ENCODE peak calls at places on chromosomes 13 and 19, in seven cellular contexts. I is BE2C, P is fibroblast of the aortic adventitia, E is nephron progenitor cell, K is OCI-LY7, W is fibroblast of lung, O is upper lobe of right lung. S is an unnamed sample.

GRCh38 chr13:34719060-34719875 is 222.8 kb upstream of the NBEA start:
- DNase-seq in I (no peak), P (no peak), E (no peak), K (no peak), W (no peak), O (no peak), S (no peak)

GRCh38 chr19:2246801-2247361 is 2.2 kb upstream of the AMH start:
- DNase-seq in I (no peak), P (peak), E (no peak), K (no peak), W (peak), O (no peak), S (no peak)

GRCh38 chr19:660793-661426 is 2.1 kb downstream of the RNF126 start:
- DNase-seq in I (no peak), P (no peak), E (no peak), K (no peak), W (no peak), O (no peak), S (no peak)

GRCh38 chr19:2054763-2055162 is 3.7 kb upstream of the MKNK2 start:
- DNase-seq in I (no peak), P (no peak), E (no peak), K (peak), W (no peak), O (no peak), S (no peak)

GRCh38 chr19:54449701-54450069 is 686 bp downstream of the LENG8 start:
- DNase-seq in I (no peak), P (peak), E (no peak), K (no peak), W (peak), O (no peak), S (no peak)

GRCh38 chr13:50387124-50387581 is 371.9 kb downstream of the KCNRG start:
- DNase-seq in I (peak), P (peak), E (peak), K (peak), W (peak), O (peak), S (no peak)

GRCh38 chr19:55152017-55152416 is 3.0 kb upstream of the TNNT1 start:
- DNase-seq in I (no peak), P (no peak), E (no peak), K (peak), W (no peak), O (no peak), S (no peak)

GRCh38 chr13:23558675-23559536 is 11.3 kb upstream of the TNFRSF19 start:
- DNase-seq in I (peak), P (peak), E (no peak), K (no peak), W (peak), O (peak), S (no peak)

GRCh38 chr19:9075064-9075964 is 11.5 kb upstream of the OR1M1 start:
- DNase-seq in I (peak), P (peak), E (peak), K (no peak), W (peak), O (peak), S (peak)

GRCh38 chr19:34274827-34275625 is 20.7 kb downstream of the GARRE1 start:
- DNase-seq in I (no peak), P (peak), E (no peak), K (no peak), W (peak), O (no peak), S (peak)

GRCh38 chr19:29211562-29212416 is 1.2 kb downstream of the UQCRFS1 start:
- DNase-seq in I (no peak), P (peak), E (no peak), K (no peak), W (peak), O (no peak), S (no peak)

GRCh38 chr13:47112205-47112896 is 215.5 kb upstream of the HTR2A start:
- DNase-seq in I (no peak), P (no peak), E (no peak), K (no peak), W (no peak), O (no peak), S (no peak)

GRCh38 chr19:39995794-39996193 is 1.1 kb upstream of the ZNF546 start:
- DNase-seq in I (no peak), P (peak), E (no peak), K (no peak), W (no peak), O (no peak), S (no peak)

GRCh38 chr19:51246153-51246552 is 4.7 kb upstream of the SIGLECL1 start:
- DNase-seq in I (no peak), P (no peak), E (no peak), K (no peak), W (no peak), O (no peak), S (no peak)

GRCh38 chr19:6717441-6717971 is 2.9 kb downstream of the C3 start:
- DNase-seq in I (no peak), P (no peak), E (no peak), K (no peak), W (peak), O (no peak), S (no peak)

GRCh38 chr13:78022164-78022877 is 103.7 kb upstream of the EDNRB start:
- DNase-seq in I (no peak), P (peak), E (no peak), K (peak), W (peak), O (no peak), S (no peak)

GRCh38 chr19:6826281-6826920 is 53.9 kb downstream of the VAV1 start:
- DNase-seq in I (no peak), P (no peak), E (no peak), K (no peak), W (no peak), O (no peak), S (no peak)

GRCh38 chr13:46516624-46517318 is 36.2 kb upstream of the LRCH1 start:
- DNase-seq in I (no peak), P (peak), E (no peak), K (no peak), W (no peak), O (no peak), S (no peak)

GRCh38 chr13:42876810-42877550 is 95.6 kb downstream of the FAM216B start:
- DNase-seq in I (no peak), P (peak), E (no peak), K (no peak), W (peak), O (no peak), S (no peak)

GRCh38 chr13:95552539-95553270 is at the start of gene CLDN10:
- DNase-seq in I (no peak), P (no peak), E (peak), K (no peak), W (no peak), O (no peak), S (no peak)

GRCh38 chr19:15550847-15551182 is 42.5 kb downstream of the CYP4F22 start:
- DNase-seq in I (no peak), P (no peak), E (no peak), K (no peak), W (no peak), O (no peak), S (no peak)

GRCh38 chr13:41008349-41008980 is 10.7 kb downstream of the ELF1 start:
- DNase-seq in I (no peak), P (peak), E (no peak), K (no peak), W (peak), O (no peak), S (no peak)

GRCh38 chr13:112722433-112723250 is 32.8 kb downstream of the ATP11A start:
- DNase-seq in I (no peak), P (peak), E (no peak), K (no peak), W (peak), O (peak), S (no peak)

GRCh38 chr19:1465191-1466016 is 13.6 kb downstream of the C19orf25 start:
- DNase-seq in I (no peak), P (no peak), E (peak), K (no peak), W (peak), O (no peak), S (no peak)

GRCh38 chr19:4278010-4278409 is 1.1 kb upstream of the SHD start:
- DNase-seq in I (peak), P (no peak), E (no peak), K (no peak), W (no peak), O (no peak), S (no peak)

GRCh38 chr13:24175847-24176246 is 15.3 kb downstream of the SPATA13 start:
- DNase-seq in I (no peak), P (no peak), E (no peak), K (no peak), W (no peak), O (no peak), S (no peak)

GRCh38 chr19:57231686-57232085 is 863 bp downstream of the AURKC start:
- DNase-seq in I (no peak), P (no peak), E (no peak), K (no peak), W (no peak), O (no peak), S (no peak)

GRCh38 chr19:48724796-48725753 is 5.5 kb upstream of the MAMSTR start:
- DNase-seq in I (peak), P (peak), E (no peak), K (peak), W (peak), O (no peak), S (peak)

GRCh38 chr19:51272183-51272817 is 21.4 kb downstream of the SIGLECL1 start:
- DNase-seq in I (no peak), P (no peak), E (no peak), K (no peak), W (no peak), O (no peak), S (no peak)

GRCh38 chr19:32543107-32543900 is 37.7 kb upstream of the PDCD5 start:
- DNase-seq in I (no peak), P (no peak), E (no peak), K (no peak), W (no peak), O (no peak), S (no peak)

GRCh38 chr13:43684947-43685725 is 101.6 kb downstream of the ENOX1 start:
- DNase-seq in I (no peak), P (no peak), E (no peak), K (no peak), W (no peak), O (no peak), S (no peak)

GRCh38 chr13:99380921-99381645 is 73.9 kb upstream of the GPR183 start:
- DNase-seq in I (no peak), P (no peak), E (no peak), K (no peak), W (no peak), O (no peak), S (no peak)

GRCh38 chr13:77871596-77871995 is 47.0 kb downstream of the EDNRB start:
- DNase-seq in I (no peak), P (no peak), E (no peak), K (no peak), W (no peak), O (no peak), S (no peak)

GRCh38 chr13:43364210-43365041 is 341.0 kb downstream of the DNAJC15 start:
- DNase-seq in I (peak), P (peak), E (no peak), K (no peak), W (peak), O (no peak), S (no peak)

GRCh38 chr19:9622531-9622930 is 1.5 kb upstream of the ZNF561 start:
- DNase-seq in I (no peak), P (peak), E (no peak), K (no peak), W (peak), O (no peak), S (no peak)

GRCh38 chr13:33945477-33945876 is 127.5 kb downstream of the RFC3 start:
- DNase-seq in I (no peak), P (no peak), E (no peak), K (no peak), W (no peak), O (no peak), S (no peak)

DNA sequence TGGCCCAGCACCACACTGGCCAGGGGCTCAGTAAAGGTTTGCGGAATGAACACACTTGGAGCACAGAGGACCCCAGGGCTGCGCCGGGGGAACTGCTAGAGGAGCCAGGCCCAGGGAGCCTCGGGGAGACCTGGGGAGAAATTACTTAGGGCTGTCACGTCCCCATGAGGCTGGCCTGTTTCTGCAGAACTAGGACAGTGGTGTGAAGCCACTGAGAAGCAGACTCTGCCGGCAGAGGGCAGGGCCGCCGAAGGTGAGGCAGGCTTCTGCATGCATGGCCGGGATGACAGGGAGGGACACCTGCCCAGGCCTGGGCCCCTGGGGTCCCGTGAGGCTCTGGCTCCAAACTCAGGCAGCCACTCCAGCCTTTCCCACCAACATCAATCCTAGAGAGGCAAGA is 26.4 kb downstream of the ELAVL1 start:
- DNase-seq in I (no peak), P (no peak), E (no peak), K (no peak), W (no peak), O (no peak), S (no peak)
- TF ChIP-seq CTCF in I (no peak), P (no peak), E (no peak), K (no peak), W (no peak), O (no peak), S (no peak)

GRCh38 chr19:37353968-37354367 is 16.9 kb upstream of the ZNF527 start:
- DNase-seq in I (no peak), P (no peak), E (no peak), K (no peak), W (no peak), O (no peak), S (no peak)
- TF ChIP-seq CTCF in I (no peak), P (no peak), E (no peak), K (no peak), W (no peak), O (no peak), S (no peak)

GRCh38 chr19:41864374-41864773 is 4.3 kb downstream of the RPS19 start:
- DNase-seq in I (no peak), P (no peak), E (no peak), K (no peak), W (no peak), O (no peak), S (no peak)
- TF ChIP-seq CTCF in I (no peak), P (no peak), E (no peak), K (no peak), W (no peak), O (no peak), S (no peak)

GRCh38 chr19:41354343-41354974 is 737 bp upstream of the TGFB1 start:
- DNase-seq in I (no peak), P (no peak), E (no peak), K (no peak), W (no peak), O (no peak), S (no peak)
- TF ChIP-seq CTCF in I (no peak), P (no peak), E (no peak), K (no peak), W (no peak), O (no peak), S (no peak)

GRCh38 chr19:23093832-23094231 is 23.0 kb upstream of the ZNF730 start:
- DNase-seq in I (no peak), P (no peak), E (no peak), K (no peak), W (no peak), O (no peak), S (no peak)
- TF ChIP-seq CTCF in I (no peak), P (no peak), E (no peak), K (no peak), W (no peak), O (no peak), S (no peak)

DNA sequence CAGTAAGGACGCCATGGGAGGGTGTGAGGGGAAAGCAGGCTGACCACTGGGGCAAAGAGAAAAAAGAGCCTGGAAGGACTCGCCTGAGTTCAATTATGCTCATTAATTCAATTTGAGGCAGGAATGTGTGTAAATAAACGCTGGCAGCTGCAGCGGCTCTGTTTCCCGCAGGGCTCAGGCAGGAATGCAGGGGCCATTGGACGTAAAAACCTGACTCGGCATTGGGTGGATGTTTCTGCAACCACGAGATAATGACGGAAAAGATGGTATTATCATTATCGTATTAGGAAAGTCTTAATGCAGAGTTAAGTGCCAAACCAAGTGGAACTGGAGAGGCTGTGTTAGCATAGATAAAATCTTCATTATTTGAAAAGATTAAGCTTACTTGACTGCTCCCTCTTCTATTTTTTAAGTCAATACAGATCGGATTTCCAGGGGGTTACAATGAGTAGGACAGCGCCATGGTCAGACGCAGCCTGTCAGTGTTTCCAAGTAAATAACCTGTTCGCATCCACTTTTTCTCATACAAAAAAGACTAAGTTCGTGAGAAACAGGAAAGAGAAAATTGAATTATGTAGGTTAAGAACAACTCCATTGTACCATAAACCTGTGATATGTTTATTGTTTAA is 169.8 kb downstream of the SHISA2 start:
- DNase-seq in I (peak), P (no peak), E (peak), K (no peak), W (peak), O (no peak), S (no peak)
- TF ChIP-seq CTCF in I (no peak), P (no peak), E (no peak), K (no peak), W (no peak), O (no peak), S (no peak)

GRCh38 chr13:93805736-93806135 is 579.1 kb downstream of the GPC6 start:
- DNase-seq in I (no peak), P (no peak), E (no peak), K (no peak), W (no peak), O (no peak), S (no peak)

GRCh38 chr13:93814658-93815057 is 588.1 kb downstream of the GPC6 start:
- DNase-seq in I (peak), P (no peak), E (no peak), K (no peak), W (no peak), O (no peak), S (no peak)

GRCh38 chr13:93810264-93810663 is 583.7 kb downstream of the GPC6 start:
- DNase-seq in I (no peak), P (no peak), E (no peak), K (no peak), W (no peak), O (no peak), S (no peak)
- TF ChIP-seq CTCF in I (no peak), P (no peak), E (no peak), K (no peak), W (no peak), O (no peak), S (no peak)

GRCh38 chr19:45753548-45753947 is 15.5 kb downstream of the SIX5 start:
- DNase-seq in I (no peak), P (no peak), E (peak), K (peak), W (no peak), O (no peak), S (no peak)
- TF ChIP-seq CTCF in I (no peak), P (peak), E (no peak), K (peak), W (no peak), O (no peak), S (no peak)

S was measured in BJ.